ENCODE peak calls at places on chromosomes 6 and 20, in four cellular contexts. J is upper lobe of left lung; D is head of caudate nucleus; S is effector CD8-positive, alpha-beta T cell. K is an unnamed sample.

GRCh38 chr6:136608991-136609390 is 58.8 kb upstream of the MAP7 start:
- DNase-seq in J (no peak), D (no peak), S (no peak), K (no peak)

GRCh38 chr20:58585753-58586540 is 65.1 kb upstream of the STX16 start:
- DNase-seq in J (no peak), D (no peak), S (no peak), K (no peak)

GRCh38 chr6:125066964-125067363 is 86.6 kb upstream of the TPD52L1 start:
- DNase-seq in J (no peak), D (no peak), S (no peak), K (no peak)

GRCh38 chr6:79543886-79544285 is 6.7 kb upstream of the LCA5 start:
- DNase-seq in J (no peak), D (no peak), S (no peak), K (no peak)

GRCh38 chr6:127515794-127516675 is 3.1 kb downstream of the MTCL3 start:
- DNase-seq in J (peak), D (peak), S (peak), K (peak)

GRCh38 chr6:3023663-3024483 is 24.2 kb downstream of the NQO2 start:
- DNase-seq in J (peak), D (peak), S (peak), K (peak)

GRCh38 chr6:108168026-108168463 is 2.2 kb downstream of the NR2E1 start:
- DNase-seq in J (no peak), D (no peak), S (no peak), K (no peak)

GRCh38 chr6:143967861-143968498 is 40.1 kb downstream of the PLAGL1 start:
- DNase-seq in J (no peak), D (no peak), S (no peak), K (no peak)

GRCh38 chr6:41119508-41119907 is 34.6 kb downstream of the TREML1 start:
- DNase-seq in J (no peak), D (no peak), S (no peak), K (no peak)

GRCh38 chr6:13302751-13303667 is 25.3 kb downstream of the TBC1D7 start:
- DNase-seq in J (peak), D (peak), S (no peak), K (no peak)

GRCh38 chr6:37965964-37966676 is 146.6 kb downstream of the ZFAND3 start:
- DNase-seq in J (no peak), D (no peak), S (no peak), K (no peak)

GRCh38 chr20:13147071-13147961 is 73.8 kb upstream of the ISM1 start:
- DNase-seq in J (no peak), D (no peak), S (no peak), K (no peak)

GRCh38 chr6:81806793-81807565 is 54.5 kb upstream of the TENT5A start:
- DNase-seq in J (no peak), D (no peak), S (no peak), K (no peak)

GRCh38 chr6:131852200-131852599 is 44.4 kb downstream of the ENPP1 start:
- DNase-seq in J (no peak), D (no peak), S (no peak), K (no peak)

GRCh38 chr6:71982385-71982784 is 96.0 kb downstream of the RIMS1 start:
- DNase-seq in J (no peak), D (no peak), S (no peak), K (no peak)

GRCh38 chr6:1651362-1651761 is 41.6 kb downstream of the FOXC1 start:
- DNase-seq in J (no peak), D (no peak), S (no peak), K (no peak)

GRCh38 chr6:165008971-165009370 is 300.4 kb downstream of the C6orf118 start:
- DNase-seq in J (no peak), D (no peak), S (no peak), K (no peak)

GRCh38 chr6:134217516-134218140 is 100.3 kb downstream of the SGK1 start:
- DNase-seq in J (no peak), D (no peak), S (no peak), K (no peak)

GRCh38 chr20:49740807-49741206 is 27.1 kb upstream of the B4GALT5 start:
- DNase-seq in J (no peak), D (no peak), S (no peak), K (no peak)

GRCh38 chr6:84618836-84619235 is 145.6 kb downstream of the TBX18 start:
- DNase-seq in J (no peak), D (no peak), S (no peak), K (no peak)

GRCh38 chr20:8545212-8545611 is 413.1 kb downstream of the PLCB1 start:
- DNase-seq in J (no peak), D (no peak), S (no peak), K (no peak)

GRCh38 chr20:62065669-62066338 is at the start of gene TAF4:
- DNase-seq in J (peak), D (peak), S (peak), K (peak)

GRCh38 chr6:158586652-158587051 is 26.8 kb downstream of the TMEM181 start:
- DNase-seq in J (no peak), D (no peak), S (no peak), K (no peak)

GRCh38 chr6:36633370-36633769 is 39.2 kb downstream of the SRSF3 start:
- DNase-seq in J (no peak), D (no peak), S (no peak), K (no peak)

GRCh38 chr20:6765469-6766058 is 1.9 kb upstream of the BMP2 start:
- DNase-seq in J (no peak), D (peak), S (no peak), K (no peak)

GRCh38 chr6:46626228-46626909 is 26.2 kb downstream of the CYP39A1 start:
- DNase-seq in J (no peak), D (no peak), S (no peak), K (no peak)

GRCh38 chr6:162973975-162974374 is 246.2 kb downstream of the PACRG start:
- DNase-seq in J (no peak), D (no peak), S (no peak), K (no peak)

GRCh38 chr6:15623282-15624116 is 39.3 kb downstream of the DTNBP1 start:
- DNase-seq in J (no peak), D (no peak), S (no peak), K (no peak)

GRCh38 chr6:20366082-20366834 is 35.4 kb upstream of the E2F3 start:
- DNase-seq in J (peak), D (no peak), S (no peak), K (no peak)

GRCh38 chr6:93794161-93794560 is 374.8 kb upstream of the EPHA7 start:
- DNase-seq in J (no peak), D (no peak), S (no peak), K (no peak)

GRCh38 chr6:16704706-16705402 is 56.4 kb downstream of the ATXN1 start:
- DNase-seq in J (no peak), D (no peak), S (no peak), K (no peak)

GRCh38 chr6:54515013-54515412 is 206.8 kb downstream of the TINAG start:
- DNase-seq in J (no peak), D (no peak), S (no peak), K (no peak)

K was measured in T-helper 17 cell.